ENCODE peak calls at places on chromosomes 11 and 22, in six cellular contexts. N is germinal center, L is NCI-H1436, G is fibroblast of lung, E is H54, W is NCI-H1105. K is an unnamed sample.

GRCh38 chr11:100681064-100681502 is 6.0 kb upstream of the ARHGAP42 start:
- DNase-seq in E (no peak), W (no peak), N (peak), G (peak), L (peak), K (no peak)

GRCh38 chr11:64613648-64614047 is 22.6 kb downstream of the SLC22A12 start:
- DNase-seq in N (no peak), E (no peak), G (no peak), L (no peak), W (no peak), K (no peak)

GRCh38 chr11:58640386-58641023 is 18.0 kb downstream of the CNTF start:
- DNase-seq in L (no peak), E (no peak), N (no peak), G (no peak), W (no peak), K (no peak)

GRCh38 chr11:63841554-63841953 is 2.6 kb downstream of the MARK2 start:
- DNase-seq in L (no peak), N (no peak), W (no peak), E (no peak), G (peak), K (peak)

GRCh38 chr11:64161037-64161436 is 4.9 kb downstream of the MACROD1 start:
- DNase-seq in L (no peak), E (no peak), G (no peak), N (no peak), W (no peak), K (no peak)

GRCh38 chr22:32911526-32911925 is 110.0 kb downstream of the TIMP3 start:
- DNase-seq in G (peak), L (no peak), E (no peak), N (no peak), W (no peak), K (peak)

GRCh38 chr11:44309483-44310197 is at the start of gene ALX4:
- DNase-seq in W (peak), L (no peak), E (no peak), G (peak), N (no peak), K (no peak)

GRCh38 chr11:66880484-66881211 is 23.8 kb downstream of the LRFN4 start:
- DNase-seq in N (no peak), L (peak), E (no peak), W (peak), G (peak), K (peak)

GRCh38 chr11:2260491-2261364 is 9.7 kb downstream of the ASCL2 start:
- DNase-seq in G (no peak), N (no peak), E (no peak), W (no peak), L (no peak), K (no peak)

GRCh38 chr11:126498281-126498680 is 142.8 kb downstream of the ST3GAL4 start:
- DNase-seq in W (no peak), L (no peak), N (no peak), G (no peak), E (no peak), K (no peak)

GRCh38 chr11:76962583-76963416 is 71.4 kb upstream of the B3GNT6 start:
- DNase-seq in W (no peak), E (no peak), G (no peak), L (no peak), N (no peak), K (no peak)

GRCh38 chr22:35761037-35761436 is 43.4 kb downstream of the APOL5 start:
- DNase-seq in E (no peak), W (no peak), L (no peak), N (no peak), G (no peak), K (no peak)

GRCh38 chr22:26585104-26585790 is 4.7 kb downstream of the TPST2 start:
- DNase-seq in L (no peak), N (no peak), E (peak), W (no peak), G (peak), K (no peak)

GRCh38 chr11:116930177-116930576 is 92.8 kb upstream of the APOA1 start:
- DNase-seq in G (peak), N (no peak), W (no peak), E (no peak), L (no peak), K (no peak)

GRCh38 chr11:108431997-108432396 is 35.3 kb downstream of the C11orf65 start:
- DNase-seq in W (no peak), N (no peak), G (no peak), L (no peak), E (no peak), K (no peak)

GRCh38 chr22:19874307-19875060 is 19.8 kb upstream of the GNB1L start:
- DNase-seq in G (peak), E (no peak), W (peak), N (no peak), L (peak), K (no peak)

K was measured in G401.